ENCODE peak calls at places on chromosomes 12 and 14, in nine cellular contexts. B, S, V, L, I, K, T, W and C are unnamed samples.

GRCh38 chr14:20460458-20461229 is 590 bp downstream of the PIP4P1 start:
- DNase-seq in V (peak), W (peak), L (peak), B (no peak), K (no peak), I (peak), S (no peak), T (no peak), C (peak)

GRCh38 chr14:95490127-95490526 is 26.3 kb downstream of the SYNE3 start:
- DNase-seq in L (no peak), K (no peak), V (no peak), I (no peak), T (no peak), S (no peak), B (no peak), W (no peak), C (no peak)

GRCh38 chr14:96362071-96362964 is 823 bp downstream of the ATG2B start:
- DNase-seq in S (peak), V (peak), T (no peak), W (peak), I (peak), K (no peak), L (peak), B (no peak), C (peak)

GRCh38 chr12:30847259-30847658 is 79.3 kb upstream of the TSPAN11 start:
- DNase-seq in S (peak), L (peak), W (peak), I (no peak), V (no peak), T (peak), K (no peak), B (no peak), C (peak)

GRCh38 chr14:35480119-35480769 is 53.7 kb upstream of the INSM2 start:
- DNase-seq in K (no peak), W (no peak), L (peak), B (no peak), T (no peak), I (no peak), V (no peak), S (no peak), C (peak)

GRCh38 chr12:59055204-59055839 is 135.0 kb upstream of the LRIG3 start:
- DNase-seq in S (peak), I (no peak), L (peak), B (no peak), T (no peak), V (no peak), K (no peak), W (peak), C (no peak)

GRCh38 chr12:122437656-122438121 is 15.2 kb upstream of the CLIP1 start:
- DNase-seq in V (peak), I (peak), K (peak), W (peak), L (peak), S (peak), T (no peak), B (peak), C (no peak)

GRCh38 chr12:26872623-26873022 is 39.6 kb upstream of the ITPR2 start:
- DNase-seq in B (no peak), L (no peak), V (no peak), I (no peak), T (no peak), W (no peak), S (no peak), K (no peak), C (no peak)

GRCh38 chr14:89249296-89249565 is 167.8 kb downstream of the FOXN3 start:
- DNase-seq in S (no peak), V (no peak), K (no peak), I (no peak), L (peak), B (no peak), W (no peak), T (no peak), C (no peak)

GRCh38 chr12:124140889-124141550 is 153.9 kb upstream of the RFLNA start:
- DNase-seq in W (no peak), B (no peak), T (no peak), S (no peak), L (no peak), K (no peak), V (no peak), I (no peak), C (no peak)

GRCh38 chr12:6987956-6988573 is 17.4 kb downstream of the EMG1 start:
- DNase-seq in B (no peak), I (peak), L (no peak), V (peak), T (no peak), S (no peak), K (no peak), W (no peak), C (no peak)

GRCh38 chr14:94614802-94615201 is 2.6 kb downstream of the SERPINA3 start:
- DNase-seq in I (no peak), V (no peak), W (no peak), B (peak), T (no peak), L (no peak), S (no peak), K (no peak), C (no peak)

GRCh38 chr12:129863938-129864337 is 39.9 kb downstream of the TMEM132D start:
- DNase-seq in V (no peak), T (no peak), S (no peak), I (no peak), K (no peak), B (no peak), W (no peak), L (no peak), C (no peak)
- TF ChIP-seq CTCF in V (no peak), T (no peak), S (no peak), I (no peak), K (no peak), B (no peak), W (no peak), L (no peak), C (no peak)

GRCh38 chr14:52014601-52015267 is 25.4 kb downstream of the RTRAF start:
- DNase-seq in K (peak), W (no peak), V (no peak), I (no peak), T (no peak), S (no peak), B (peak), L (no peak), C (no peak)

GRCh38 chr14:52013984-52014600 is 24.7 kb downstream of the RTRAF start:
- DNase-seq in T (peak), W (no peak), S (no peak), L (no peak), V (no peak), K (peak), I (no peak), B (no peak), C (peak)

GRCh38 chr14:52012635-52013034 is 23.3 kb downstream of the RTRAF start:
- DNase-seq in B (no peak), S (peak), W (peak), I (peak), K (peak), T (no peak), V (no peak), L (no peak), C (no peak)

GRCh38 chr14:52018252-52018651 is 28.9 kb downstream of the RTRAF start:
- DNase-seq in W (peak), T (no peak), B (no peak), L (no peak), I (no peak), K (no peak), S (no peak), V (peak), C (no peak)

DNA sequence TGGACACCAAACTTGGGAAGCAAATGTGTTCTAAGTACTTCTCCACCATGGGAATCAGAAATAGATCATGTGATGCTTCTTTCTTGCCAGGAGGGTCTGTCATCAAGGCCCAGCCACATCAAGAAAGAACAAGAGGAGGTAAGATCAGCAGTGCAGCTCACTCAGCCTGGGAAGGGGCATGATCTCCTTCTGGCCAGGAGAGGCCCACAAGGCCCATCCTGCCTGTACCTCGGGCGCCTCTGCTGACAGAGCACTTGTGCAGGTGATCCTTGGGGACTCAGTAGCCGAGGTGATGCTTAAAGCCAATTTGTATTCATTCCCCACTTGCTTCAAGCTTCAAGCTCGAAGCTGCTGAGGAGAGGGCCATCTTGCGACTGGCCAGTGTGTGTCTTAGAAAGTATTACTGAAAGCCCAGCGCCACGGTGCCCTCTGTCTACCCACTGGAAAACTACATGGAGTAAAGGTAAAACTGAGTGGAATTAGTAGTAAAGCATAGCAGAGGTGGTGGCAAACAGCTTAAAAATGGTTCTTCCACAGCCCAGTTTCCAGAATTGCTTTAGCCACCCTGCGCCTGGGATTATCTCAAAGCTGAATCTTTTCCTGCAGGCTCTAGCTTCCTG is 26.2 kb downstream of the RTRAF start:
- DNase-seq in S (no peak), W (peak), T (peak), K (no peak), B (no peak), L (no peak), I (peak), V (no peak), C (peak)
- TF ChIP-seq CTCF in S (peak), W (peak), T (peak), K (peak), B (peak), L (peak), I (peak), V (peak), C (no peak)

GRCh38 chr14:32366256-32366655 is 37.2 kb downstream of the AKAP6 start:
- DNase-seq in T (no peak), W (no peak), L (no peak), V (no peak), S (peak), K (no peak), I (no peak), B (peak), C (no peak)
- TF ChIP-seq CTCF in T (no peak), W (no peak), L (peak), V (no peak), S (peak), K (peak), I (no peak), B (peak), C (no peak)

GRCh38 chr14:83826838-83827237 is 1703.1 kb upstream of the FLRT2 start:
- DNase-seq in V (no peak), L (no peak), I (no peak), B (no peak), K (no peak), T (no peak), S (peak), W (peak), C (no peak)
- TF ChIP-seq CTCF in V (no peak), L (no peak), I (no peak), B (no peak), K (no peak), T (no peak), S (no peak), W (peak), C (no peak)

DNA sequence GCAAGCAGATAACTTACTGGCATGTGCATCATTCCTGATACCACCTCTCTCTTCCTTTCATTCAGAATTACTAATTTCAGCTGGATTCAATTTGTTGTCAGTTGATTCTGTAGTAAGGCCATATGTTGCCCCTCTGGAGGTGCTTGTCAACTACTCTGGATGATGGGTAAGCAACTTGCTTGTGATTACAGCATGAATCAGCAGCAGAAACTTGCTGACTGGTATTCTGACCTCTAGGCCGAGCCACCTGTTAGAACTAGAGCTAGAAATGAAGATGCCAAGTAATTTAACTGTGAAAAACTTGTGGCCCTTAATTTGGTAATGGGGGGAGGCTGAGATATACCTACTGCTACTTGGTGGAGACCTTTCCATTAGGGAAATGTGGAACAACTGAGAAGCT is 5.1 kb downstream of the RNF10 start:
- DNase-seq in B (no peak), S (peak), I (no peak), K (no peak), T (no peak), L (peak), W (peak), V (no peak), C (peak)
- TF ChIP-seq CTCF in B (no peak), S (no peak), I (no peak), K (no peak), T (no peak), L (no peak), W (no peak), V (no peak), C (no peak)

GRCh38 chr12:89355243-89356068 is 3.2 kb upstream of the DUSP6 start:
- DNase-seq in K (no peak), T (no peak), S (no peak), W (no peak), I (no peak), V (no peak), B (no peak), L (peak), C (no peak)
- TF ChIP-seq CTCF in K (peak), T (peak), S (peak), W (peak), I (no peak), V (peak), B (no peak), L (peak), C (no peak)

GRCh38 chr14:104171029-104171697 is 32.8 kb downstream of the KIF26A start:
- DNase-seq in B (no peak), I (peak), K (no peak), L (peak), W (no peak), V (no peak), S (no peak), T (no peak), C (no peak)
- TF ChIP-seq CTCF in B (no peak), I (no peak), K (no peak), L (no peak), W (no peak), V (no peak), S (no peak), T (no peak), C (no peak)

GRCh38 chr14:55062517-55063351 is 11.3 kb downstream of the MAPK1IP1L start:
- DNase-seq in K (peak), B (no peak), T (no peak), L (no peak), W (no peak), I (no peak), V (no peak), S (no peak), C (no peak)

GRCh38 chr14:55071051-55071450 is 19.6 kb downstream of the MAPK1IP1L start:
- DNase-seq in S (no peak), V (no peak), L (no peak), I (no peak), B (no peak), K (no peak), T (no peak), W (peak), C (no peak)

GRCh38 chr14:55065411-55065810 is 14.0 kb downstream of the MAPK1IP1L start:
- DNase-seq in B (no peak), T (no peak), L (no peak), S (no peak), I (no peak), W (no peak), K (no peak), V (no peak), C (no peak)

GRCh38 chr14:55071870-55072640 is 20.6 kb downstream of the MAPK1IP1L start:
- DNase-seq in W (peak), V (no peak), L (peak), K (peak), B (peak), T (no peak), S (peak), I (no peak), C (peak)

GRCh38 chr14:55066223-55066622 is 14.8 kb downstream of the MAPK1IP1L start:
- DNase-seq in S (no peak), V (no peak), K (no peak), B (no peak), I (no peak), L (no peak), W (no peak), T (no peak), C (no peak)
- TF ChIP-seq CTCF in S (no peak), V (no peak), K (no peak), B (no peak), I (no peak), L (no peak), W (no peak), T (no peak), C (no peak)

GRCh38 chr12:117685115-117685926 is 283.5 kb downstream of the KSR2 start:
- DNase-seq in T (peak), K (no peak), V (peak), B (no peak), S (peak), L (no peak), I (peak), W (peak), C (no peak)
- TF ChIP-seq CTCF in T (peak), K (no peak), V (no peak), B (no peak), S (no peak), L (no peak), I (no peak), W (no peak), C (no peak)